ENCODE peak calls at places on chromosomes 2 and 18, in six cellular contexts. Z, N, X, I, F and W are unnamed samples.
A peak's percentile ranks its signal among the peaks of the same experiment; 100 is the strongest.

GRCh38 chr2:59237311-59237710 is 996.2 kb upstream of the FANCL start:
- DNase-seq in Z (no peak), N (no peak), X (no peak), I (no peak), F (no peak), W (no peak)

GRCh38 chr2:200423552-200423951 is 86.3 kb downstream of the KCTD18 start:
- DNase-seq in Z (no peak), N (no peak), X (no peak), I (no peak), F (no peak), W (no peak)

GRCh38 chr2:9311488-9311887 is 104.9 kb downstream of the ASAP2 start:
- DNase-seq in Z (peak; percentile 90), N (peak; percentile 74), X (no peak), I (no peak), F (no peak), W (no peak)

GRCh38 chr2:102736174-102736606 is 25.6 kb upstream of the TMEM182 start:
- DNase-seq in Z (peak; percentile 20), N (peak; percentile 55), X (peak; percentile 5), I (peak; percentile 39), F (no peak), W (no peak)

GRCh38 chr2:20641123-20641985 is 9.5 kb downstream of the HS1BP3 start:
- DNase-seq in Z (peak; percentile 77), N (peak; percentile 77), X (no peak), I (no peak), F (no peak), W (no peak)

GRCh38 chr18:44453505-44453904 is 227.2 kb upstream of the SETBP1 start:
- DNase-seq in Z (no peak), N (peak; percentile 19), X (no peak), I (no peak), F (no peak), W (no peak)

GRCh38 chr2:62293490-62294212 is 97.7 kb downstream of the B3GNT2 start:
- DNase-seq in Z (no peak), N (peak; percentile 37), X (peak; percentile 20), I (peak; percentile 94), F (peak; percentile 70), W (peak; percentile 73)

GRCh38 chr2:60958800-60959199 is 58.7 kb upstream of the PEX13 start:
- DNase-seq in Z (peak; percentile 85), N (peak; percentile 49), X (no peak), I (no peak), F (no peak), W (peak; percentile 80)

GRCh38 chr2:137185378-137186078 is 420.2 kb downstream of the THSD7B start:
- DNase-seq in Z (no peak), N (no peak), X (no peak), I (no peak), F (no peak), W (no peak)

GRCh38 chr2:37441055-37441454 is 96.6 kb downstream of the QPCT start:
- DNase-seq in Z (no peak), N (no peak), X (no peak), I (no peak), F (no peak), W (no peak)

GRCh38 chr18:67417864-67418523 is 98.5 kb downstream of the DSEL start:
- DNase-seq in Z (peak; percentile 57), N (peak; percentile 82), X (no peak), I (no peak), F (no peak), W (peak; percentile 75)

GRCh38 chr2:10165816-10166488 is 43.4 kb downstream of the RRM2 start:
- DNase-seq in Z (no peak), N (no peak), X (no peak), I (no peak), F (no peak), W (no peak)

GRCh38 chr2:7788736-7789135 is 871.5 kb downstream of the RNF144A start:
- DNase-seq in Z (no peak), N (no peak), X (no peak), I (no peak), F (no peak), W (no peak)

GRCh38 chr2:101111917-101112771 is 39.0 kb downstream of the TBC1D8 start:
- DNase-seq in Z (peak; percentile 50), N (peak; percentile 92), X (no peak), I (no peak), F (no peak), W (no peak)

GRCh38 chr18:49090901-49091300 is 140.1 kb upstream of the SMAD7 start:
- DNase-seq in Z (no peak), N (no peak), X (no peak), I (no peak), F (no peak), W (no peak)
- H3K14ac ChIP-seq in Z (no peak overlapping the region), N (no peak overlapping the region), X (no peak overlapping the region), I (no peak overlapping the region), F (no peak overlapping the region), W (no peak overlapping the region)

GRCh38 chr2:11344342-11344955 is at the start of gene ROCK2:
- DNase-seq in Z (peak; percentile 79), N (peak; percentile 85), X (peak; percentile 86), I (peak; percentile 90), F (peak; percentile 87), W (peak; percentile 82)
- H2BK5ac ChIP-seq in Z (peak within 1 kb of the TSS; percentile 93), N (peak within 1 kb of the TSS; percentile 86), X (peak within 1 kb of the TSS; percentile 76), I (no peak within 1 kb of the TSS), F (peak within 1 kb of the TSS; percentile 35), W (peak within 1 kb of the TSS; percentile 86)

GRCh38 chr2:11550302-11550701 is 16.5 kb downstream of the GREB1 start:
- DNase-seq in Z (no peak), N (no peak), X (no peak), I (no peak), F (peak; percentile 43), W (no peak)
- H4K8ac ChIP-seq in Z (no peak overlapping the region), N (no peak overlapping the region), X (no peak overlapping the region), I (no peak overlapping the region), F (no peak overlapping the region), W (no peak overlapping the region)

DNA sequence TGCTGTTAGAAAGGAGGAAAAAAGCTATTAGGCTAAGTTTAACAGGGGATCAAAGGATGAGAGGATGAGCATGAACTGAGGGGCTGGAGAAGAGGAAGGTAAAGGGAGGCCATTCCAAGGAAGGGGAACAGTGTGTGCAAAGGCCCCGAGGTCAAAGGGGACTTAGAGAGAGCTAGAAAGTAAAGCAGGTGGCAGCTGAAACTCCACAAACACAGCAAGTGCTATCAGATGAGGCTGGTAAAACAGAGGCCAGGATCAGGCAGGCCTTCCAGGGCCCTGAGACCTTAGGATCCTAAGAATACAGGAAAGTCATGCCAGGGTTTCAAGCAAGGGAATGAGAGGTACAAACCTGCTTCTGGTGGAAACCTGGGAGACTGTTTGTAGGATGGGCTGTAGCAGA is 5.8 kb downstream of the HDAC4 start:
- DNase-seq in Z (no peak), N (no peak), X (no peak), I (no peak), F (no peak), W (no peak)
- H3K14ac ChIP-seq in Z (no peak overlapping the region), N (no peak overlapping the region), X (no peak overlapping the region), I (no peak overlapping the region), F (no peak overlapping the region), W (no peak overlapping the region)

DNA sequence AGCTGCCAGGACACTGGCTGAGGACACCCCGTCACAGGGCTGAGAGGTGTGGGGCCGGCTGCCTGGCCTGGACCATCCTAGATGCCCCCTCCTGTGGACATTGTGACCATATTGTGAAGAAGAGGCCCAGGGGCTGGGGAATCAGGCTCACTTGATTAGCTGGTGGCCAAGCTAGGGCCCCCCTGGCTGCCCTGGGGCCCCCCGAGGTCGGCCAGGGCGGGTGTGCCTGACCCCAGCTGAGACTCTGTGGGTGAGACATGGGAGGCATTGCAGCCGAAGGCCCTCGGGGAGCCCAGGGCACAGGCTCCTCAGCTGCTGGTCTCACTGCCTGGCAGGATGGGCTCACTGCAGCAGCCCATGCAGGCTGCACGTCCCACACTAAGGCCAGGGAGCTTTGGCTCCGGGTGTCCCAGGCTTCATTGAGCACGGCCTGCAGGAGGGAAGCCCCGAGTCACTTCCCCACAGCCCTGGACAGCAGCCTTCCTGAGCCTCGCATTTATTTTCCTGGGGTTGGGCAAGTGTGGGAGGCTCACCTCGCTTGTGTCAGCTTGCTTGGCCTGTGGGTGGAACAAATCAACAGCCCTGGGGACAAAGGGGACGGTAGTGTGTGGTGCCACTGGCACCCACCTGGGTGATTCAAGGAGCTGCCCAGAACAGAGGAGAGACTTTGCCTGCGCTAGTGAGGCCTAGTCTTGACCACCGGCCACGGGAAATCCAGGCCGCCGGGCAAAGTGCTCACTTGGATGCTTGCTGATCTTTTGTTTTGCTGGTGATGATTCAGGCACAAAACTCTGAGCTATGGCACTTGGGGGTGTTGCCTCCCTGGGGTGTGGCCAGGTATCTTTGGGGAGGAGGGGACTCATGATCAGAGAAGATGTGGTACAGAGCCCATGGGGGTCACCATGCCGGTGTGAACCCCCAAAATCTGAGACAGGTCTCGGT is 1.3 kb downstream of the GAL3ST2 start:
- DNase-seq in Z (no peak), N (no peak), X (no peak), I (peak; percentile 31), F (peak; percentile 39), W (no peak)
- H2BK5ac ChIP-seq in Z (no peak overlapping the region), N (no peak overlapping the region), X (no peak overlapping the region), I (no peak overlapping the region), F (no peak overlapping the region), W (no peak overlapping the region)